ENCODE peak calls at places on chromosomes 1 and 21, in eight cellular contexts. T, H, D, W, Z, N, Q and K are unnamed samples.

GRCh38 chr1:98898901-98899300 is 105.8 kb downstream of the PLPPR5 start:
- DNase-seq in T (no peak), H (no peak), D (no peak), W (no peak), Z (no peak), N (no peak), Q (no peak), K (no peak)

GRCh38 chr1:56557746-56558145 is 21.6 kb downstream of the PLPP3 start:
- DNase-seq in T (no peak), H (no peak), D (no peak), W (no peak), Z (no peak), N (no peak), Q (no peak), K (no peak)

GRCh38 chr1:22788298-22788697 is 77.7 kb downstream of the EPHB2 start:
- DNase-seq in T (no peak), H (no peak), D (no peak), W (no peak), Z (no peak), N (no peak), Q (no peak), K (no peak)

GRCh38 chr1:17514776-17515175 is 24.7 kb upstream of the ARHGEF10L start:
- DNase-seq in T (no peak), H (no peak), D (no peak), W (no peak), Z (no peak), N (no peak), Q (no peak), K (no peak)

GRCh38 chr1:237877628-237878027 is 13.1 kb downstream of the ZP4 start:
- DNase-seq in T (no peak), H (no peak), D (no peak), W (no peak), Z (no peak), N (no peak), Q (no peak), K (no peak)

GRCh38 chr1:185835191-185835590 is 101.0 kb downstream of the HMCN1 start:
- DNase-seq in T (no peak), H (no peak), D (no peak), W (no peak), Z (no peak), N (no peak), Q (no peak), K (no peak)

GRCh38 chr1:10250663-10251062 is 40.3 kb downstream of the KIF1B start:
- DNase-seq in T (no peak), H (no peak), D (no peak), W (no peak), Z (no peak), N (no peak), Q (no peak), K (no peak)

GRCh38 chr1:48943393-48943792 is 166.7 kb upstream of the BEND5 start:
- DNase-seq in T (no peak), H (no peak), D (no peak), W (no peak), Z (no peak), N (no peak), Q (no peak), K (peak)

GRCh38 chr1:54885237-54885679 is 1.7 kb downstream of the DHCR24 start:
- DNase-seq in T (no peak), H (no peak), D (no peak), W (no peak), Z (no peak), N (no peak), Q (no peak), K (no peak)

GRCh38 chr1:16924919-16925477 is 3.3 kb downstream of the CROCC start:
- DNase-seq in T (no peak), H (no peak), D (no peak), W (no peak), Z (peak), N (no peak), Q (no peak), K (no peak)

GRCh38 chr1:58290685-58291372 is 255.7 kb downstream of the OMA1 start:
- DNase-seq in T (peak), H (no peak), D (peak), W (no peak), Z (no peak), N (no peak), Q (no peak), K (peak)

GRCh38 chr1:170917373-170917772 is 18.0 kb upstream of the MROH9 start:
- DNase-seq in T (no peak), H (no peak), D (no peak), W (no peak), Z (no peak), N (no peak), Q (no peak), K (no peak)

GRCh38 chr1:147723691-147724323 is 36.6 kb downstream of the GJA5 start:
- DNase-seq in T (peak), H (peak), D (no peak), W (peak), Z (no peak), N (peak), Q (no peak), K (no peak)

GRCh38 chr1:225965231-225965630 is 24.2 kb upstream of the LEFTY2 start:
- DNase-seq in T (no peak), H (no peak), D (no peak), W (peak), Z (no peak), N (peak), Q (no peak), K (no peak)

GRCh38 chr1:98677288-98677687 is 15.8 kb downstream of the SNX7 start:
- DNase-seq in T (peak), H (no peak), D (peak), W (no peak), Z (no peak), N (no peak), Q (no peak), K (peak)

GRCh38 chr1:161068306-161069200 is 1.1 kb downstream of the ARHGAP30 start:
- DNase-seq in T (no peak), H (peak), D (no peak), W (no peak), Z (peak), N (peak), Q (peak), K (no peak)

GRCh38 chr1:52629021-52629643 is 3.8 kb upstream of the SHISAL2A start:
- DNase-seq in T (no peak), H (no peak), D (peak), W (no peak), Z (no peak), N (no peak), Q (no peak), K (no peak)

GRCh38 chr1:84506729-84507453 is 510 bp upstream of the GNG5 start:
- DNase-seq in T (no peak), H (no peak), D (no peak), W (no peak), Z (no peak), N (no peak), Q (no peak), K (no peak)

GRCh38 chr1:190615818-190616217 is 138.2 kb upstream of the BRINP3 start:
- DNase-seq in T (no peak), H (no peak), D (no peak), W (no peak), Z (no peak), N (no peak), Q (no peak), K (no peak)

GRCh38 chr1:51234721-51235425 is 1.2 kb upstream of the RNF11 start:
- DNase-seq in T (peak), H (peak), D (peak), W (peak), Z (peak), N (peak), Q (peak), K (no peak)

GRCh38 chr1:76958808-76959207 is 91.5 kb downstream of the ST6GALNAC5 start:
- DNase-seq in T (no peak), H (no peak), D (no peak), W (no peak), Z (no peak), N (no peak), Q (no peak), K (no peak)

GRCh38 chr1:180927841-180928240 is 15.1 kb downstream of the KIAA1614 start:
- DNase-seq in T (no peak), H (no peak), D (peak), W (no peak), Z (no peak), N (no peak), Q (no peak), K (no peak)

GRCh38 chr1:65065535-65066378 is 82.2 kb upstream of the AK4 start:
- DNase-seq in T (no peak), H (peak), D (no peak), W (peak), Z (peak), N (peak), Q (no peak), K (no peak)

GRCh38 chr1:245294021-245294420 is 139.2 kb downstream of the KIF26B start:
- DNase-seq in T (no peak), H (no peak), D (no peak), W (no peak), Z (no peak), N (no peak), Q (no peak), K (no peak)

GRCh38 chr1:26225033-26225831 is 8.8 kb upstream of the CEP85 start:
- DNase-seq in T (peak), H (peak), D (no peak), W (peak), Z (peak), N (no peak), Q (no peak), K (no peak)

GRCh38 chr1:74485622-74486021 is 26.8 kb downstream of the LRRC53 start:
- DNase-seq in T (no peak), H (no peak), D (no peak), W (no peak), Z (no peak), N (no peak), Q (no peak), K (no peak)

GRCh38 chr1:224534731-224535130 is 81.4 kb upstream of the CNIH3 start:
- DNase-seq in T (no peak), H (no peak), D (no peak), W (no peak), Z (no peak), N (no peak), Q (no peak), K (no peak)

GRCh38 chr1:15196807-15197530 is 43.4 kb downstream of the TMEM51 start:
- DNase-seq in T (no peak), H (no peak), D (no peak), W (no peak), Z (no peak), N (no peak), Q (no peak), K (no peak)

GRCh38 chr1:85578321-85579295 is 2.0 kb upstream of the CCN1 start:
- DNase-seq in T (peak), H (no peak), D (peak), W (peak), Z (no peak), N (no peak), Q (no peak), K (peak)

GRCh38 chr1:205663286-205663994 is 16.9 kb downstream of the SLC45A3 start:
- DNase-seq in T (no peak), H (no peak), D (no peak), W (no peak), Z (no peak), N (no peak), Q (no peak), K (no peak)

GRCh38 chr1:109789771-109790170 is 26.0 kb upstream of the EPS8L3 start:
- DNase-seq in T (no peak), H (no peak), D (no peak), W (peak), Z (no peak), N (peak), Q (no peak), K (no peak)

GRCh38 chr1:114203722-114204121 is 50.1 kb upstream of the SYT6 start:
- DNase-seq in T (no peak), H (no peak), D (no peak), W (no peak), Z (no peak), N (no peak), Q (no peak), K (no peak)

GRCh38 chr1:51616903-51617708 is at the start of gene OSBPL9:
- DNase-seq in T (peak), H (peak), D (peak), W (peak), Z (peak), N (peak), Q (peak), K (peak)

GRCh38 chr1:5526822-5527551 is 465.2 kb downstream of the NPHP4 start:
- DNase-seq in T (no peak), H (no peak), D (no peak), W (no peak), Z (no peak), N (no peak), Q (no peak), K (no peak)

GRCh38 chr1:173661271-173661670 is 8.4 kb downstream of the ANKRD45 start:
- DNase-seq in T (no peak), H (no peak), D (no peak), W (no peak), Z (no peak), N (no peak), Q (no peak), K (no peak)

GRCh38 chr21:17651526-17651925 is 38.8 kb upstream of the BTG3 start:
- DNase-seq in T (no peak), H (no peak), D (no peak), W (no peak), Z (no peak), N (no peak), Q (no peak), K (no peak)
- H3K4me3 ChIP-seq in T (no peak), H (no peak), D (no peak), W (no peak), Z (no peak), N (no peak), Q (no peak), K (no peak)

DNA sequence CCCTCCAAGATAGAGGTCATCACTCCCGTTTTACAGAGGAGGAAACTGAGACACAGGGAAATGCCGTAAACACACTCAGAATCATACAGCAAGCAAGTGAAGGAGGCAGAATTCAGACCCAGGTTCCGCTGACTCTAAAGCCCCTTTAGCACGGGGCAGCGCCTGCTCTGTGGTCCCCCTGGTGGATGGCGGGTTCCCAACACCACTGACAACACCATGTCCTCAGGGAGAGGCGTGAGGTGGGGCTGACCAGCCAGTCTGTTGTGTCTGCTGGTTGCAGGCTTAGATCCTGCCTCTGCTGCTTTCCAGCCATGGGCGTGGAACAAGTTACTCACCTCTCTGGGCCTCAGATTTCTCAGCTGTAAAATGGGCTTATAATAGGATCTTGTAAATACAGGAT is 617.3 kb downstream of the MATN1 start:
- DNase-seq in T (peak), H (no peak), D (peak), W (peak), Z (no peak), N (no peak), Q (no peak), K (no peak)
- TF ChIP-seq CTCF in T (peak), H (peak), D (peak), W (peak), Z (peak), N (peak), Q (peak), K (peak)

DNA sequence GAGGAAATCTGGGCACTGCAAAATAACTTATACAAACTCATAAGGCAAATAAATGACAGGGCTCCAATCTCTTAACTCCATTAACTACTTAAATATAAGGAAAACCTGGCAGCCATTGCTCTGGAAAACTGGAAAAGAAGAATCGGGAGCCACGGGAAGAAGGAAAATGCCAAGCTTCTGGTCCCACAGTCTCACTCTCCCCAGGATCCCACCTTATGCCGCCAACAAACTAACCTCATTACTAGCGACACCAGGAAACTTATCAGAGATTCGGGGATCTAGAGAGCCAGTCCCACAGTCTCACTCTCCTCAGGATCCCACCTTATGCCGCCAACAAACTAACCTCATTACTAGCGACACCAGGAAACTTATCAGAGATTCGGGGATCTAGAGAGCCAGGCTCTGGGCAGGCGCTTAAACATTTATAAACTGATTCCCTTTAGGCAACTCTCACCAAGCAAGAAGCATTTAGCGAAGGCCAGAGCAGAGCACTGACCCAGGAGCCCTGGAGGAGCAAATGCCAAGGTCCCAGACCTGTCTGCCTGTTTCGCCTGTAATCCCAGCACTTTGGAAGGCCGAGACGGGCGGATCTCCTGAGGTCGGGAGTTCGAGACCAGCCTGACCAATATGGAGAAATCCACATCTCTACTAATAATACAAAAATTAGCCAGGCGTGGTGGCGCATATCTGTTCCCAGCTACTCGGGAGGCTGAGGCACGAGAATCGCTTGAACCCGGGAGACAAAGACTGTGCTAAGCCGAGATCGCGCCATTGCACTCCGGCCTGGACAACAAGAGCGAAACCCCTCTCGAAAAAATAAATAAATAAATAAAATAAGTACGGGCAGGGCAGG is 720 bp downstream of the PSMB2 start:
- DNase-seq in T (no peak), H (no peak), D (no peak), W (no peak), Z (no peak), N (no peak), Q (no peak), K (no peak)
- H3K4me3 ChIP-seq in T (peak), H (peak), D (peak), W (peak), Z (peak), N (peak), Q (peak), K (peak)

DNA sequence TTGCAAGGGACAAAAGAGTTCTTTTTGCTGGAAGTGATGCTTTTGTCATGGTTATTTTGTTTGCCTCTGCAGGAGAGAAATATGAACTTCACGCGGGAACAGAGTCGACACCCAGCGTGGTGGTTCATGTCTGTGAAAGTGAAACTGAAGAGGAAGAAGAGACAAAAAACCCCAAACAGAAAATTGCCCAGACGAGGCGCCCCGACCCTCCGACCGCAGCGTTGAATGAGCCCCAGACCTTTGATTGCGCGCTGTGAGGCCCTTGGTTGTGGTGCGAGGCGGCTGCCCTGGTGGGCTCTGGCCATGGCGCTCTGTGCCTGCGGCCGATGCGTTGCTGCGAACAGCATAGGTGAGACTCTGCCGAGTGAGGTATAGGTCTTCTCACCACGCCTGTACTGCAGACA is 20.9 kb upstream of the NCMAP start:
- DNase-seq in T (no peak), H (no peak), D (no peak), W (no peak), Z (no peak), N (no peak), Q (no peak), K (no peak)
- TF ChIP-seq CTCF in T (no peak), H (no peak), D (no peak), W (no peak), Z (no peak), N (no peak), Q (no peak), K (peak)